ENCODE peak calls at places on chromosomes 12 and 14, in five cellular contexts. G is NCI-H1105 treated with DMSO at 0.1 percent for 48 hours; A is activated CD4-positive, alpha-beta T cell treated with anti-CD3 and anti-CD28 coated beads for 1 hour; B is mammary epithelial cell; V is germinal center. Z is an unnamed sample.

GRCh38 chr12:124169577-124169976 is 125.3 kb upstream of the RFLNA start:
- DNase-seq in G (peak), A (no peak), B (no peak), V (no peak), Z (no peak)

GRCh38 chr12:56724660-56724988 is 475 bp downstream of the NACA start:
- DNase-seq in B (no peak), G (no peak), A (no peak), V (no peak), Z (no peak)

GRCh38 chr12:90908465-90908864 is 46.5 kb downstream of the CCER1 start:
- DNase-seq in B (peak), A (no peak), V (no peak), G (no peak), Z (no peak)

GRCh38 chr14:55610717-55611370 is 30.8 kb downstream of the KTN1 start:
- DNase-seq in V (no peak), G (no peak), A (no peak), B (no peak), Z (no peak)

GRCh38 chr12:38124247-38125012 is 192.1 kb upstream of the ALG10B start:
- DNase-seq in A (no peak), V (no peak), G (no peak), B (no peak), Z (no peak)

GRCh38 chr14:85416771-85417170 is 113.2 kb upstream of the FLRT2 start:
- DNase-seq in B (peak), A (no peak), G (no peak), V (no peak), Z (no peak)

GRCh38 chr14:31966896-31967668 is 110.0 kb upstream of the ARHGAP5 start:
- DNase-seq in A (no peak), V (no peak), B (no peak), G (no peak), Z (no peak)

GRCh38 chr12:22276846-22277245 is 57.7 kb downstream of the ST8SIA1 start:
- DNase-seq in B (no peak), G (no peak), V (peak), A (no peak), Z (no peak)

GRCh38 chr12:28550757-28551381 is 360.6 kb downstream of the CCDC91 start:
- DNase-seq in B (peak), G (no peak), A (no peak), V (no peak), Z (no peak)

GRCh38 chr12:108247130-108247529 is 92.0 kb downstream of the CMKLR1 start:
- DNase-seq in A (no peak), B (no peak), V (no peak), G (no peak), Z (no peak)

GRCh38 chr14:75831971-75832370 is 149.8 kb downstream of the TGFB3 start:
- DNase-seq in G (peak), V (no peak), A (no peak), B (peak), Z (no peak)

GRCh38 chr14:33210304-33210703 is 271.6 kb downstream of the NPAS3 start:
- DNase-seq in B (no peak), A (no peak), V (no peak), G (no peak), Z (no peak)

GRCh38 chr12:117192057-117192456 is 1.8 kb upstream of the FBXO21 start:
- DNase-seq in B (no peak), V (no peak), A (no peak), G (peak), Z (no peak)

GRCh38 chr12:53102883-53103807 is at the start of gene SOAT2:
- DNase-seq in B (no peak), G (no peak), A (no peak), V (no peak), Z (no peak)

GRCh38 chr12:115998119-115998633 is 279.3 kb downstream of the MED13L start:
- DNase-seq in G (peak), B (peak), A (no peak), V (peak), Z (no peak)

GRCh38 chr14:53963491-53964227 is 7.0 kb upstream of the BMP4 start:
- DNase-seq in G (no peak), V (no peak), A (no peak), B (no peak), Z (no peak)

GRCh38 chr12:112506513-112507166 is 87.9 kb downstream of the PTPN11 start:
- DNase-seq in B (no peak), A (no peak), G (no peak), V (no peak), Z (no peak)

GRCh38 chr12:29519585-29520182 is 22.2 kb upstream of the OVCH1 start:
- DNase-seq in B (peak), V (peak), G (peak), A (no peak), Z (no peak)

GRCh38 chr12:82832981-82833380 is 146.3 kb downstream of the TMTC2 start:
- DNase-seq in V (no peak), G (no peak), B (no peak), A (no peak), Z (no peak)

GRCh38 chr14:95915326-95915725 is 38.7 kb downstream of the TUNAR start:
- DNase-seq in A (no peak), B (no peak), V (no peak), G (no peak), Z (no peak)

GRCh38 chr12:20451759-20452158 is 83.4 kb downstream of the PDE3A start:
- DNase-seq in A (no peak), G (no peak), B (no peak), V (no peak), Z (no peak)

GRCh38 chr14:65927871-65928270 is 515.3 kb downstream of the FUT8 start:
- DNase-seq in B (no peak), A (peak), G (peak), V (no peak), Z (no peak)

GRCh38 chr12:1473418-1473817 is 121.0 kb downstream of the FBXL14 start:
- DNase-seq in G (no peak), V (no peak), A (no peak), B (peak), Z (no peak)

GRCh38 chr14:98297567-98297966 is 974.4 kb downstream of the BCL11B start:
- DNase-seq in B (no peak), A (no peak), G (no peak), V (no peak), Z (no peak)

GRCh38 chr14:24279301-24280186 is 8.1 kb upstream of the RABGGTA start:
- DNase-seq in A (peak), B (peak), G (peak), V (peak), Z (peak)

GRCh38 chr12:7101694-7102131 is 7.3 kb downstream of the C1RL start:
- DNase-seq in A (no peak), V (no peak), B (no peak), G (no peak), Z (no peak)

GRCh38 chr14:56482306-56482705 is 97.3 kb upstream of the TMEM260 start:
- DNase-seq in A (no peak), B (no peak), V (peak), G (peak), Z (no peak)

GRCh38 chr14:96637521-96637920 is 135.3 kb downstream of the PAPOLA start:
- DNase-seq in B (no peak), V (peak), G (no peak), A (no peak), Z (no peak)

GRCh38 chr14:90503582-90503981 is 106.8 kb downstream of the CALM1 start:
- DNase-seq in B (no peak), A (no peak), V (no peak), G (peak), Z (no peak)

GRCh38 chr14:92626041-92626440 is 112.5 kb downstream of the RIN3 start:
- DNase-seq in G (no peak), V (no peak), A (no peak), B (no peak), Z (no peak)

GRCh38 chr14:56590535-56590951 is 10.9 kb downstream of the TMEM260 start:
- DNase-seq in B (no peak), V (no peak), A (no peak), G (peak), Z (no peak)

GRCh38 chr14:72742682-72743195 is 151.2 kb downstream of the DPF3 start:
- DNase-seq in B (no peak), G (no peak), V (no peak), A (no peak), Z (no peak)

GRCh38 chr12:7161811-7162210 is 27.7 kb upstream of the PEX5 start:
- DNase-seq in B (no peak), A (no peak), G (no peak), V (no peak), Z (no peak)

GRCh38 chr12:13210022-13210539 is 13.6 kb downstream of the EMP1 start:
- DNase-seq in G (no peak), A (no peak), B (no peak), V (no peak), Z (no peak)

GRCh38 chr14:65840118-65840751 is 427.7 kb downstream of the FUT8 start:
- DNase-seq in G (peak), B (no peak), A (no peak), V (no peak), Z (no peak)

GRCh38 chr14:103714063-103714724 is 1.1 kb downstream of the XRCC3 start:
- DNase-seq in G (no peak), V (no peak), A (no peak), B (no peak), Z (no peak)

GRCh38 chr12:64609543-64610091 is 678 bp upstream of the RASSF3 start:
- DNase-seq in V (no peak), A (no peak), B (peak), G (peak), Z (no peak)

GRCh38 chr14:73240816-73241480 is 3.6 kb downstream of the PAPLN start:
- DNase-seq in A (no peak), G (no peak), B (no peak), V (no peak), Z (peak)

GRCh38 chr12:85775071-85775470 is 61.1 kb downstream of the RASSF9 start:
- DNase-seq in A (no peak), G (no peak), V (no peak), B (no peak), Z (no peak)